ENCODE peak calls at places on chromosome 20, in seven cellular contexts. One of them, this sample, is unnamed.

GRCh38 chr20:25274481-25274880 is 26.6 kb downstream of the PYGB start:
- DNase-seq in hippocampal formation: no peak
- DNase-seq in CD4-positive, alpha-beta T cell: no peak
- DNase-seq in EL: no peak
- DNase-seq in iris pigment epithelial cell: no peak
- DNase-seq in MCF 10A: no peak
- DNase-seq in SW480: no peak
- DNase-seq in this sample: no peak

GRCh38 chr20:13288357-13288756 is 67.3 kb downstream of the ISM1 start:
- DNase-seq in iris pigment epithelial cell: no peak
- DNase-seq in CD4-positive, alpha-beta T cell: no peak
- DNase-seq in SW480: no peak
- DNase-seq in EL: no peak
- DNase-seq in hippocampal formation: no peak
- DNase-seq in MCF 10A: no peak
- DNase-seq in this sample: no peak

GRCh38 chr20:11305406-11305805 is 612.3 kb upstream of the BTBD3 start:
- DNase-seq in SW480: peak
- DNase-seq in CD4-positive, alpha-beta T cell: no peak
- DNase-seq in EL: no peak
- DNase-seq in iris pigment epithelial cell: no peak
- DNase-seq in hippocampal formation: no peak
- DNase-seq in MCF 10A: no peak
- DNase-seq in this sample: no peak

GRCh38 chr20:18715564-18715963 is 98.0 kb upstream of the SCP2D1 start:
- DNase-seq in hippocampal formation: no peak
- DNase-seq in CD4-positive, alpha-beta T cell: no peak
- DNase-seq in MCF 10A: no peak
- DNase-seq in EL: no peak
- DNase-seq in iris pigment epithelial cell: no peak
- DNase-seq in SW480: no peak
- DNase-seq in this sample: no peak

GRCh38 chr20:57390604-57391438 is at the start of gene RBM38:
- DNase-seq in hippocampal formation: peak
- DNase-seq in iris pigment epithelial cell: peak
- DNase-seq in EL: peak
- DNase-seq in SW480: peak
- DNase-seq in MCF 10A: peak
- DNase-seq in CD4-positive, alpha-beta T cell: peak
- DNase-seq in this sample: no peak

GRCh38 chr20:20083796-20084195 is 31.5 kb downstream of the CFAP61 start:
- DNase-seq in EL: peak
- DNase-seq in CD4-positive, alpha-beta T cell: no peak
- DNase-seq in MCF 10A: peak
- DNase-seq in iris pigment epithelial cell: peak
- DNase-seq in SW480: peak
- DNase-seq in hippocampal formation: no peak
- DNase-seq in this sample: no peak

GRCh38 chr20:41005361-41005729 is 23.3 kb upstream of the TOP1 start:
- DNase-seq in hippocampal formation: no peak
- DNase-seq in SW480: no peak
- DNase-seq in iris pigment epithelial cell: peak
- DNase-seq in MCF 10A: peak
- DNase-seq in EL: peak
- DNase-seq in CD4-positive, alpha-beta T cell: no peak
- DNase-seq in this sample: peak

GRCh38 chr20:62704341-62704948 is 4.2 kb upstream of the NTSR1 start:
- DNase-seq in SW480: peak
- DNase-seq in hippocampal formation: peak
- DNase-seq in EL: peak
- DNase-seq in MCF 10A: peak
- DNase-seq in iris pigment epithelial cell: peak
- DNase-seq in CD4-positive, alpha-beta T cell: no peak
- DNase-seq in this sample: peak

GRCh38 chr20:17169575-17170136 is 57.2 kb upstream of the PCSK2 start:
- DNase-seq in hippocampal formation: peak
- DNase-seq in EL: no peak
- DNase-seq in CD4-positive, alpha-beta T cell: no peak
- DNase-seq in iris pigment epithelial cell: no peak
- DNase-seq in SW480: no peak
- DNase-seq in MCF 10A: no peak
- DNase-seq in this sample: no peak

GRCh38 chr20:1300083-1300840 is 28.7 kb downstream of the SDCBP2 start:
- DNase-seq in iris pigment epithelial cell: no peak
- DNase-seq in EL: no peak
- DNase-seq in MCF 10A: no peak
- DNase-seq in CD4-positive, alpha-beta T cell: no peak
- DNase-seq in hippocampal formation: no peak
- DNase-seq in SW480: no peak
- DNase-seq in this sample: no peak

GRCh38 chr20:11195169-11195568 is 521.4 kb upstream of the JAG1 start:
- DNase-seq in SW480: no peak
- DNase-seq in iris pigment epithelial cell: no peak
- DNase-seq in hippocampal formation: no peak
- DNase-seq in EL: no peak
- DNase-seq in MCF 10A: no peak
- DNase-seq in CD4-positive, alpha-beta T cell: no peak
- DNase-seq in this sample: no peak

GRCh38 chr20:38751360-38751976 is 3.2 kb downstream of the ACTR5 start:
- DNase-seq in MCF 10A: peak
- DNase-seq in iris pigment epithelial cell: peak
- DNase-seq in EL: peak
- DNase-seq in CD4-positive, alpha-beta T cell: peak
- DNase-seq in SW480: peak
- DNase-seq in hippocampal formation: no peak
- DNase-seq in this sample: no peak

GRCh38 chr20:25284131-25284601 is 36.3 kb downstream of the PYGB start:
- DNase-seq in CD4-positive, alpha-beta T cell: no peak
- DNase-seq in hippocampal formation: no peak
- DNase-seq in SW480: no peak
- DNase-seq in iris pigment epithelial cell: no peak
- DNase-seq in EL: no peak
- DNase-seq in MCF 10A: no peak
- DNase-seq in this sample: no peak

GRCh38 chr20:22826306-22827230 is 208.5 kb upstream of the SSTR4 start:
- DNase-seq in SW480: no peak
- DNase-seq in hippocampal formation: no peak
- DNase-seq in iris pigment epithelial cell: no peak
- DNase-seq in MCF 10A: no peak
- DNase-seq in CD4-positive, alpha-beta T cell: no peak
- DNase-seq in EL: no peak
- DNase-seq in this sample: no peak

GRCh38 chr20:11235058-11235457 is 561.3 kb upstream of the JAG1 start:
- DNase-seq in iris pigment epithelial cell: peak
- DNase-seq in CD4-positive, alpha-beta T cell: no peak
- DNase-seq in hippocampal formation: no peak
- DNase-seq in MCF 10A: peak
- DNase-seq in EL: peak
- DNase-seq in SW480: peak
- DNase-seq in this sample: no peak

GRCh38 chr20:43751167-43752050 is 24.6 kb upstream of the GTSF1L start:
- DNase-seq in hippocampal formation: no peak
- DNase-seq in EL: peak
- DNase-seq in SW480: no peak
- DNase-seq in MCF 10A: peak
- DNase-seq in CD4-positive, alpha-beta T cell: no peak
- DNase-seq in iris pigment epithelial cell: peak
- DNase-seq in this sample: no peak

GRCh38 chr20:32672982-32673727 is 586 bp downstream of the C20orf203 start:
- DNase-seq in hippocampal formation: no peak
- DNase-seq in MCF 10A: no peak
- DNase-seq in iris pigment epithelial cell: no peak
- DNase-seq in EL: no peak
- DNase-seq in CD4-positive, alpha-beta T cell: no peak
- DNase-seq in SW480: no peak
- DNase-seq in this sample: no peak

GRCh38 chr20:56945057-56945456 is 316.0 kb downstream of the TFAP2C start:
- DNase-seq in hippocampal formation: no peak
- DNase-seq in iris pigment epithelial cell: no peak
- DNase-seq in EL: no peak
- DNase-seq in CD4-positive, alpha-beta T cell: no peak
- DNase-seq in SW480: no peak
- DNase-seq in MCF 10A: no peak
- DNase-seq in this sample: no peak

GRCh38 chr20:48049631-48050030 is 264.4 kb upstream of the SULF2 start:
- DNase-seq in EL: no peak
- DNase-seq in CD4-positive, alpha-beta T cell: no peak
- DNase-seq in SW480: no peak
- DNase-seq in iris pigment epithelial cell: no peak
- DNase-seq in MCF 10A: peak
- DNase-seq in hippocampal formation: no peak
- DNase-seq in this sample: no peak

GRCh38 chr20:37680420-37680819 is 13.4 kb upstream of the CTNNBL1 start:
- DNase-seq in MCF 10A: no peak
- DNase-seq in iris pigment epithelial cell: peak
- DNase-seq in CD4-positive, alpha-beta T cell: no peak
- DNase-seq in EL: peak
- DNase-seq in SW480: peak
- DNase-seq in hippocampal formation: no peak
- DNase-seq in this sample: peak

GRCh38 chr20:50313827-50314226 is 123.2 kb downstream of the CEBPB start:
- DNase-seq in SW480: no peak
- DNase-seq in EL: no peak
- DNase-seq in CD4-positive, alpha-beta T cell: no peak
- DNase-seq in MCF 10A: no peak
- DNase-seq in hippocampal formation: no peak
- DNase-seq in iris pigment epithelial cell: no peak
- DNase-seq in this sample: no peak

GRCh38 chr20:20802328-20802727 is 89.9 kb upstream of the RALGAPA2 start:
- DNase-seq in SW480: no peak
- DNase-seq in CD4-positive, alpha-beta T cell: no peak
- DNase-seq in hippocampal formation: no peak
- DNase-seq in EL: no peak
- DNase-seq in MCF 10A: no peak
- DNase-seq in iris pigment epithelial cell: no peak
- DNase-seq in this sample: no peak

GRCh38 chr20:4512891-4513550 is 208.7 kb upstream of the PRND start:
- DNase-seq in MCF 10A: peak
- DNase-seq in CD4-positive, alpha-beta T cell: no peak
- DNase-seq in SW480: peak
- DNase-seq in hippocampal formation: no peak
- DNase-seq in iris pigment epithelial cell: peak
- DNase-seq in EL: peak
- DNase-seq in this sample: no peak

GRCh38 chr20:4026093-4026601 is 10.8 kb upstream of the RNF24 start:
- DNase-seq in CD4-positive, alpha-beta T cell: no peak
- DNase-seq in MCF 10A: peak
- DNase-seq in iris pigment epithelial cell: peak
- DNase-seq in SW480: peak
- DNase-seq in hippocampal formation: no peak
- DNase-seq in EL: peak
- DNase-seq in this sample: no peak

GRCh38 chr20:1281279-1282057 is 15.4 kb downstream of the SNPH start:
- DNase-seq in EL: no peak
- DNase-seq in MCF 10A: no peak
- DNase-seq in iris pigment epithelial cell: no peak
- DNase-seq in CD4-positive, alpha-beta T cell: no peak
- DNase-seq in SW480: no peak
- DNase-seq in hippocampal formation: no peak
- DNase-seq in this sample: peak

GRCh38 chr20:43983359-43983758 is 68.7 kb downstream of the TOX2 start:
- DNase-seq in SW480: no peak
- DNase-seq in iris pigment epithelial cell: no peak
- DNase-seq in MCF 10A: no peak
- DNase-seq in CD4-positive, alpha-beta T cell: peak
- DNase-seq in hippocampal formation: no peak
- DNase-seq in EL: no peak
- DNase-seq in this sample: no peak

This sample was measured in lower leg skin.